ENCODE peak calls at places on chromosome 7, in five cellular contexts. H is esophagus squamous epithelium, U is kidney epithelial cell, D is astrocyte of the spinal cord, F is MM.1S. Q is an unnamed sample.

GRCh38 chr7:3200504-3200903 is 100.5 kb upstream of the SDK1 start:
- DNase-seq in U (no peak), F (no peak), H (no peak), D (peak), Q (no peak)

GRCh38 chr7:98551541-98552273 is 65.4 kb upstream of the NPTX2 start:
- DNase-seq in D (no peak), U (no peak), H (no peak), F (no peak), Q (no peak)

GRCh38 chr7:83908526-83908925 is 259.6 kb upstream of the SEMA3E start:
- DNase-seq in H (no peak), F (no peak), D (no peak), U (no peak), Q (no peak)

GRCh38 chr7:521221-522070 is 1.8 kb upstream of the PDGFA start:
- DNase-seq in U (no peak), D (peak), H (no peak), F (no peak), Q (no peak)

GRCh38 chr7:106112118-106112971 is at the start of gene SYPL1:
- DNase-seq in U (peak), D (peak), H (peak), F (peak), Q (peak)

GRCh38 chr7:128217972-128218652 is 23.0 kb upstream of the LEP start:
- DNase-seq in H (no peak), F (no peak), U (no peak), D (no peak), Q (no peak)

GRCh38 chr7:54541941-54542618 is at the start of gene VSTM2A:
- DNase-seq in F (no peak), D (peak), U (no peak), H (no peak), Q (no peak)

GRCh38 chr7:113292105-113292504 is 173.8 kb upstream of the SMIM30 start:
- DNase-seq in F (no peak), D (no peak), H (no peak), U (no peak), Q (no peak)

GRCh38 chr7:114081606-114082425 is 163.0 kb upstream of the PPP1R3A start:
- DNase-seq in U (no peak), D (peak), F (peak), H (no peak), Q (peak)

DNA sequence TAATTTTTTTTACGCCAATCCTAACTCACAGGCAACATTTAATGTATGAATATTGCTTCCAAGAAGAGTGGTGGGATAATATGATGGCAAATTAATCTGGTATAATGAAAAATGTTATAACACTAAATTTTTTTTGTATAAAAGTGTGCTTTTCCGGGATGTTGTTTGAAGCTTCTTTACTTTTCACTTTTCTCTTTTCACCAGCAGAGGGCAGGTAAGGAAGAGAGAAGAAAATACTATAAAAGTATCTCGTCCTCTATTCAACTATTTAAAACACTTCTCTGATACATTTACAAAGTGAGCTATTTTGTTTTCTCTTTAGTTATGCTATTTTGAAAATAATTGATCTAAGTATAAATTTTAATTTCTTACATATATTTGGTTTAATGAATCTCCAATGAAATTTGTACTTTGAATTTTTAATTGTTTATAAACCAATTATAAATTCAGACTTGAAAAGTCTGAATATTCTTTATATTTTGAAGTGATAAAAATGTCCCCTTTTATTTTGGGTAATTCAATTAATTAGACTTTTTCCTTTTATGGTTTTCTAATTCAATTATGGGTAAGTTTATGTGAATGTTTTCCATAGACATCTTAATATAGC is 20.7 kb upstream of the CFTR start:
- DNase-seq in D (peak), H (no peak), F (peak), U (no peak), Q (peak)
- TF ChIP-seq CTCF in D (peak), H (peak), F (peak), U (peak), Q (peak)

GRCh38 chr7:143878884-143879283 is 23.1 kb downstream of the TCAF1 start:
- DNase-seq in H (no peak), F (no peak), U (no peak), D (no peak), Q (no peak)

GRCh38 chr7:143884276-143884977 is 17.5 kb downstream of the TCAF1 start:
- DNase-seq in F (no peak), U (no peak), H (no peak), D (no peak), Q (no peak)

GRCh38 chr7:143884978-143885559 is 16.9 kb downstream of the TCAF1 start:
- DNase-seq in H (no peak), D (peak), U (no peak), F (no peak), Q (no peak)

GRCh38 chr7:143882611-143883078 is 19.3 kb downstream of the TCAF1 start:
- DNase-seq in H (no peak), F (no peak), U (no peak), D (peak), Q (no peak)

DNA sequence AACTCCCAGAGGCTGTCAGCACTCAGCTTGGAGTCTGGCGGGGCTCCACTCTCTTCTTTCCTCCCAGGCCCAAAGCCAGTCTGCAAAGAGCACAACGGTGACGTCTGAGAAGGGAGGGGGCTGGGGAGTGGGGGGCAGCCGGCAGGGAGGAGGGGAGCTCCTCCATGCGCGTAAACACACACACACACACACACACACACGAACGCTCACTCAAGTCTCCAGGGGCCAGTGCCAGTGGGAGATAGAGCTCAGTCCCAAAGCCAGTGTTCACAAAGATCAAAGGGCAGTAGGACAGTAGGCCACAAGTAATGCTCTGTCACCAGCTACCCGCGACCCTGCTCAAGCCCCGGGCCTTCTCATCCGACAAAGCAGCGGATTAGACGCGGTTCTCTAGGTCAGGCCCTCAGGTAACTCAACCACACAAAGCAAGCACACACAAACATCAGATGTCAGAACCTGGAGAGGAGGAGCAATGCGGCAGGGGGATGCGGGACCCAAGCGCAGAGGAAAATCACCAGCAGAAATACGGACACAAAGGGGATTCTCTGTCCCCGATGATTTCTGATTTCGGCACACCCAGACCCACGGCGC is 19.9 kb downstream of the TCAF1 start:
- DNase-seq in U (no peak), H (no peak), D (peak), F (no peak), Q (no peak)
- H3K4me3 ChIP-seq in U (peak), H (peak), D (peak), F (no peak), Q (peak)

GRCh38 chr7:47684728-47685127 is 102.8 kb upstream of the TNS3 start:
- DNase-seq in D (no peak), U (no peak), H (no peak), F (no peak), Q (no peak)
- TF ChIP-seq CTCF in D (no peak), U (no peak), H (no peak), F (no peak), Q (no peak)

DNA sequence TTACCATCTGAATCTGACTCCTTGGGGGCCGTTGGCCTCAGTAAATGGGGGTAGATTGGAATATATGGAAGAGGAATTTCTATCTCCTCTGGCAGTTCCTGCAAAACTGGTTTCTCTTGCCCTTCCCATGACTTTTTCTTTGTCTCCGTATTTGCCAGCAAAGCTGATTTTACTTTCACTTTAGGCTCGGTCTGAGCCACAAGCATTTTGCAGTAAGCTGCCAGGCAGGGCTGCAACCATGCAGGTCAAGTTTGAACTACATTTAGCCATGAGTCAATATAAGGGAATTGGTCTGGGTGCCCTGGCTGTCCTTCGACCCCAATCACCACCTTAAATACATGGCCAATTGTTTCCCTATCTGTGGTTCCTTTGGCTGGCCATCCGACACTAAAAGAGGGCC is 104.3 kb downstream of the TRIM24 start:
- DNase-seq in U (no peak), F (no peak), H (no peak), D (no peak), Q (no peak)
- H3K4me3 ChIP-seq in U (no peak), F (no peak), H (no peak), D (no peak), Q (no peak)

GRCh38 chr7:5528071-5528814 is 104.6 kb upstream of the TNRC18 start:
- DNase-seq in F (peak), U (no peak), H (no peak), D (peak), Q (no peak)
- TF ChIP-seq CTCF in F (no peak), U (no peak), H (no peak), D (no peak), Q (no peak)

DNA sequence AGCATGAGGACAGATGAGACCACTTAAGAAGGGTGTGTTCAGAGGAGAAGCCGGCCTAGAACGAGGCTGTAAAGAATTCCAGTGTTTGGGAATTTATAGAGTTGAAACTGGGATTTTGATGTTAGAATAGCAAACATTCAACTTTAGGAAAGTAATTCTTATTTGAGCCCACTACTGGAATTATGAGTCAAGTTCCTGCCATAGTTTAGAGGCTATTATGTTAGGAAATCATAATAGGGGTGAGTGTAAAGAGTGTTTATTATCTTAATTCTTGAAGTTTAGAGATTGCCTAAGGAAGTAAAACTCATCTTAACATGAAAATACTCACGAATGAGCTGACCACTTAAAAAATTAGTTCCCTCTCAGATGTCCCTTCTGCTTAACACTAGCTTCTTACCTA is 2.1 kb downstream of the CBLL1 start:
- DNase-seq in H (no peak), D (no peak), F (no peak), U (no peak), Q (no peak)
- H3K4me3 ChIP-seq in H (no peak), D (no peak), F (no peak), U (no peak), Q (peak)